ENCODE peak calls at places on chromosome 1, in eight cellular contexts. R is right lobe of liver; K is HFFc6; X is brain microvascular endothelial cell; D is CD8-positive, alpha-beta T cell; T is RWPE2; B is GM10248; P is fibroblast of pulmonary artery. Z is an unnamed sample.

GRCh38 chr1:238642231-238642630 is 744.1 kb upstream of the CHRM3 start:
- DNase-seq in R (no peak), K (peak), X (peak), D (no peak), T (no peak), B (no peak), P (peak), Z (no peak)

GRCh38 chr1:214848101-214848500 is 234.4 kb upstream of the KCNK2 start:
- DNase-seq in R (no peak), K (no peak), X (no peak), D (no peak), T (no peak), B (no peak), P (no peak), Z (no peak)

GRCh38 chr1:171422489-171422888 is 62.8 kb upstream of the PRRC2C start:
- DNase-seq in R (no peak), K (peak), X (peak), D (no peak), T (no peak), B (no peak), P (peak), Z (no peak)

GRCh38 chr1:93581917-93582850 is 99.5 kb downstream of the BCAR3 start:
- DNase-seq in R (no peak), K (no peak), X (no peak), D (no peak), T (no peak), B (no peak), P (no peak), Z (no peak)

GRCh38 chr1:245556057-245556456 is 401.3 kb downstream of the KIF26B start:
- DNase-seq in R (no peak), K (no peak), X (no peak), D (no peak), T (no peak), B (no peak), P (no peak), Z (no peak)

GRCh38 chr1:100896481-100896982 is 642 bp downstream of the SLC30A7 start:
- DNase-seq in R (no peak), K (peak), X (peak), D (peak), T (no peak), B (peak), P (peak), Z (no peak)

GRCh38 chr1:15584489-15585363 is at the start of gene AGMAT:
- DNase-seq in R (peak), K (no peak), X (peak), D (peak), T (no peak), B (peak), P (peak), Z (no peak)

GRCh38 chr1:98897046-98897445 is 107.6 kb downstream of the PLPPR5 start:
- DNase-seq in R (no peak), K (no peak), X (no peak), D (no peak), T (no peak), B (no peak), P (no peak), Z (no peak)

GRCh38 chr1:107444302-107444701 is 303.5 kb downstream of the NTNG1 start:
- DNase-seq in R (no peak), K (no peak), X (no peak), D (no peak), T (no peak), B (no peak), P (no peak), Z (no peak)

GRCh38 chr1:183586897-183587296 is 3.4 kb downstream of the NCF2 start:
- DNase-seq in R (no peak), K (no peak), X (no peak), D (no peak), T (no peak), B (no peak), P (no peak), Z (no peak)

GRCh38 chr1:203130358-203130992 is 2.9 kb downstream of the ADORA1 start:
- DNase-seq in R (no peak), K (no peak), X (no peak), D (no peak), T (no peak), B (no peak), P (no peak), Z (no peak)

GRCh38 chr1:40703316-40703715 is 11.8 kb downstream of the NFYC start:
- DNase-seq in R (no peak), K (peak), X (peak), D (no peak), T (no peak), B (no peak), P (peak), Z (no peak)

GRCh38 chr1:36232212-36233031 is 8.2 kb downstream of the THRAP3 start:
- DNase-seq in R (no peak), K (no peak), X (no peak), D (no peak), T (no peak), B (no peak), P (no peak), Z (no peak)

GRCh38 chr1:166032901-166033371 is 133.9 kb downstream of the FAM78B start:
- DNase-seq in R (peak), K (no peak), X (no peak), D (no peak), T (no peak), B (no peak), P (no peak), Z (peak)

GRCh38 chr1:239169276-239169675 is 217.1 kb upstream of the CHRM3 start:
- DNase-seq in R (no peak), K (peak), X (no peak), D (no peak), T (no peak), B (no peak), P (no peak), Z (no peak)

GRCh38 chr1:17488977-17489739 is 49.7 kb upstream of the RCC2 start:
- DNase-seq in R (no peak), K (no peak), X (no peak), D (no peak), T (no peak), B (no peak), P (peak), Z (no peak)

GRCh38 chr1:175757381-175758015 is 14.1 kb upstream of the TNR start:
- DNase-seq in R (peak), K (no peak), X (peak), D (no peak), T (no peak), B (peak), P (no peak), Z (no peak)

GRCh38 chr1:98651116-98651625 is 10.3 kb upstream of the SNX7 start:
- DNase-seq in R (no peak), K (no peak), X (no peak), D (no peak), T (no peak), B (no peak), P (no peak), Z (no peak)

GRCh38 chr1:89918127-89918793 is 76.7 kb upstream of the ZNF326 start:
- DNase-seq in R (no peak), K (no peak), X (no peak), D (no peak), T (no peak), B (no peak), P (no peak), Z (no peak)

GRCh38 chr1:175376194-175376593 is 183.6 kb upstream of the KIAA0040 start:
- DNase-seq in R (no peak), K (no peak), X (peak), D (no peak), T (no peak), B (peak), P (peak), Z (peak)

GRCh38 chr1:37478451-37478871 is 4.1 kb downstream of the ZC3H12A start:
- DNase-seq in R (no peak), K (peak), X (peak), D (peak), T (no peak), B (no peak), P (no peak), Z (no peak)

GRCh38 chr1:119653839-119654170 is 5.7 kb upstream of the ZNF697 start:
- DNase-seq in R (no peak), K (peak), X (no peak), D (no peak), T (no peak), B (no peak), P (peak), Z (no peak)

GRCh38 chr1:24045766-24046165 is 65.6 kb upstream of the SRSF10 start:
- DNase-seq in R (no peak), K (peak), X (no peak), D (no peak), T (no peak), B (no peak), P (peak), Z (no peak)

GRCh38 chr1:71365451-71365850 is 284.6 kb upstream of the ZRANB2 start:
- DNase-seq in R (no peak), K (no peak), X (no peak), D (no peak), T (no peak), B (no peak), P (peak), Z (no peak)

GRCh38 chr1:12620142-12620865 is 2.3 kb upstream of the DHRS3 start:
- DNase-seq in R (no peak), K (no peak), X (no peak), D (peak), T (no peak), B (no peak), P (no peak), Z (no peak)

GRCh38 chr1:178725603-178726517 is 816 bp downstream of the RALGPS2 start:
- DNase-seq in R (peak), K (peak), X (peak), D (peak), T (peak), B (peak), P (peak), Z (no peak)

GRCh38 chr1:237183963-237184540 is 142.1 kb downstream of the RYR2 start:
- DNase-seq in R (no peak), K (no peak), X (no peak), D (no peak), T (no peak), B (no peak), P (no peak), Z (no peak)

GRCh38 chr1:177620636-177621190 is 349.1 kb downstream of the SEC16B start:
- DNase-seq in R (no peak), K (no peak), X (peak), D (no peak), T (no peak), B (no peak), P (no peak), Z (no peak)

DNA sequence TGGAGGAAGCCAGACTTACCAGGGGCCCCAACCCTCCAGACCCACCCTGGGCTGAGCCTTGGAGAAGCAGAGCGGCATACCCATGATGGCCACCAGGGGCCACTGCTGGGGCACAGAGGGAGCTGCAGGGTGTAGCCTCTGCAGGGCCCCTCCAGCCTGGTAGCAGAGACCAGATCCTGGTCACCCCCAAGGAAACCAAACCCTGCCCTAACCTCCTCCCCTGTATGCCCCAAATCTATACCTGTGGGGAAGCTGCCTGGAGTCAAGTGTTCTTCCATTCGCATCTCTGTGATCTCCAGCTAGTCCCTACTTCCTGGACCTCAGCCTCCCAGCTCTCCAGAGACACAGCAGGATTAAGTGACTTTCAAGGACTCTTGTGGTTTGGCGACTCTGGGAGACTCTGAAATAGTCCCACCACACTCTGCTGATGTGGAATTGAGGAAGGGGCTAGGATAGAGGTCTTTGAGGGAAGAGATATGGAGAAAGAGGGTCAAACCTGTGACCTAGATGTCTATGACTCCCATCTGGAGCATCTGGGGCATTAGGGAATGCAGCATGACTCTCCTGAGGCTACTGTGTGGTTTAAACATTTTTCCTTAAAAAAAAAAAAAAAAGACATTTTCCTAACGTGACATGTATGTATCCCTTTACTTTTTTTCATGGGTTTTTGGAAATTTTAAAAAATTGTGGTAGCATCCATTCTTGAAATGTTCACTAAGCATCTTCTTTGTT is 119.2 kb upstream of the IPO9 start:
- DNase-seq in R (no peak), K (peak), X (peak), D (peak), T (no peak), B (peak), P (peak), Z (peak)
- TF ChIP-seq CTCF in R (peak), K (peak), X (peak), D (peak), T (peak), B (peak), P (peak), Z (peak)

GRCh38 chr1:10679521-10680220 is 116.8 kb downstream of the CASZ1 start:
- DNase-seq in R (no peak), K (peak), X (peak), D (no peak), T (no peak), B (no peak), P (peak), Z (no peak)

GRCh38 chr1:10682114-10682445 is 114.4 kb downstream of the CASZ1 start:
- DNase-seq in R (no peak), K (no peak), X (no peak), D (no peak), T (no peak), B (no peak), P (no peak), Z (no peak)

GRCh38 chr1:10678852-10679251 is 117.6 kb downstream of the CASZ1 start:
- DNase-seq in R (no peak), K (no peak), X (no peak), D (no peak), T (no peak), B (no peak), P (no peak), Z (no peak)

GRCh38 chr1:10681296-10682113 is 114.9 kb downstream of the CASZ1 start:
- DNase-seq in R (no peak), K (no peak), X (no peak), D (no peak), T (no peak), B (no peak), P (no peak), Z (no peak)

DNA sequence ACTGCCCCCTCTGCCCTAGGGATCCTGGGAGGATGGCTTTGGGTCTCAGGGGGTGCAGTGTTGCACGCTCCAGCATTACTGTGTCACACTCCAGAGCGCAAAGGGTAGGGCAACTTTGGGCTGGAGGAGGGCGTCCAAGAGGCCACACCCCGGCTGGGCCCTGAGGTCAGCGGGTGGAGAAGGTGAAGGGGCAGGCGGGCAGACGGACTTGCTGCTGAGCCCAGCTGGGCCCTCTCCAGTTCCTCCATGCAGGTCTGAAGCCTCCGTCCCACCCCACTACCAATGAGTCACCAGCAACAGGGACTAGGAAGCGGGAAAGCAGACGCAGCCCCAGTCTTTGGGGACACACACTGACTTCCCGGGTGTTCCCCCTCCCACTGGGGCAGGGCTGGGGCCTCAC is 116.0 kb downstream of the CASZ1 start:
- DNase-seq in R (no peak), K (no peak), X (no peak), D (no peak), T (no peak), B (no peak), P (no peak), Z (no peak)
- TF ChIP-seq CTCF in R (no peak), K (no peak), X (no peak), D (no peak), T (no peak), B (no peak), P (no peak), Z (no peak)

GRCh38 chr1:109498161-109498801 is 4.4 kb downstream of the CYB561D1 start:
- DNase-seq in R (peak), K (no peak), X (peak), D (peak), T (no peak), B (no peak), P (peak), Z (no peak)
- TF ChIP-seq CTCF in R (peak), K (peak), X (peak), D (peak), T (peak), B (peak), P (peak), Z (peak)

DNA sequence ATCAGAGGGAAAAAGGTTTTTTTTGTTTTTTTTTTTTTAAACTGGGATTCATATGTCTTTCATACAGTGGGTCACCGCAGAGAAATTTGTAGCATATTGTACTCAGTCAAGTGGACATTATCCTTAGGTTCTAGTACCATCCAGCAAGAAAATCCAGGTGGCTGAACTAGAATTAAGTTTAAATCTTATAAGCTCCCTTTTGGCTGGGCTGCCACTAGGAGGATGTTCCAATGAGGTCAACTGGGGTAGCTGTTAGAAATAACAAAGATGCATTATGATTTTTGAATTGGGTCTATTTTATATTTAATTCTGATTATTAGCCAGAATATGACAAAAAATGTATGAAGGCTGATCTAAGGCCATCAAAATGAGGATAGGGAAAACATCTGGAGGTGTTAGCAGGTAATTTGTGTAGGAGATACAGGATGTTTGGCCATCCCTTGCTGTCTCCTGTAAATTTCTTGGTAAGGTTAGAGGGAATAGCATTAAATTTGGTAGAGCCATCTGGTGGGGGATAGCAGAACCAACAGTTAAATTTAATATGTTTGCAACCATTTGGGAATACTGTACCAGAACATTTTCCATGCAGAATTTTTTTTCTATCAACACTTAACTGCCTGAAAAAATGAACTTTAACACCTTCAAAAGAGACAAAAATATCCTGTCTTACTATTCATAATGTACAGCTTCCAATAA is 568.5 kb upstream of the B3GALT2 start:
- DNase-seq in R (no peak), K (no peak), X (no peak), D (no peak), T (no peak), B (no peak), P (peak), Z (no peak)
- TF ChIP-seq CTCF in R (peak), K (peak), X (peak), D (no peak), T (peak), B (no peak), P (peak), Z (peak)

GRCh38 chr1:64392109-64392508 is 77.8 kb upstream of the CACHD1 start:
- DNase-seq in R (no peak), K (no peak), X (no peak), D (no peak), T (no peak), B (no peak), P (no peak), Z (no peak)

GRCh38 chr1:64393790-64394189 is 76.1 kb upstream of the CACHD1 start:
- DNase-seq in R (no peak), K (no peak), X (no peak), D (no peak), T (no peak), B (no peak), P (no peak), Z (no peak)

GRCh38 chr1:64398937-64399336 is 71.0 kb upstream of the CACHD1 start:
- DNase-seq in R (no peak), K (no peak), X (no peak), D (no peak), T (no peak), B (no peak), P (no peak), Z (no peak)

GRCh38 chr1:64401285-64401684 is 68.6 kb upstream of the CACHD1 start:
- DNase-seq in R (no peak), K (no peak), X (no peak), D (no peak), T (no peak), B (no peak), P (no peak), Z (no peak)

DNA sequence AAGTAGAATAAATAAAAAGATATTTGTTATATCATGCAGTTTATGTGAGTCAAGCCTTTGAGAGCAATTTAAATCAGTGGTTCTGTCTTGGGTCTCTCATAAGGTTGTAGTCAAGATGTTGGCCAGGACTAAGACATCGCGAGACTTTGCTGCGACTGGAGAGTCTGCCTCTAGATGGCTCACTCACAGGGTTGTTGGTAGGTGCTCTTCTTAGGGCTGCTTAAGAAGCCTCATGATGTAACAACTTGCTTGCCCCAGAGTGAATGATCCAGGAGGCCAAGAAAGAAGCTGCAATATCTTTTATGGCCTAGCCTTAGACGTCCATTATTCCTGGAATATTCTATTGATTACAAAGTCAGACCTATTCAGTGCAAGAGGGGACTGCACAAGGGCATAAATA is 73.1 kb upstream of the CACHD1 start:
- DNase-seq in R (no peak), K (no peak), X (no peak), D (no peak), T (no peak), B (no peak), P (peak), Z (no peak)
- TF ChIP-seq CTCF in R (no peak), K (no peak), X (peak), D (no peak), T (no peak), B (no peak), P (no peak), Z (no peak)

GRCh38 chr1:163820748-163821147 is 499.0 kb downstream of the NUF2 start:
- DNase-seq in R (no peak), K (no peak), X (no peak), D (no peak), T (no peak), B (no peak), P (peak), Z (no peak)
- TF ChIP-seq CTCF in R (peak), K (peak), X (no peak), D (no peak), T (peak), B (no peak), P (peak), Z (peak)

GRCh38 chr1:174197547-174197946 is 38.2 kb downstream of the RABGAP1L start:
- DNase-seq in R (no peak), K (no peak), X (no peak), D (no peak), T (no peak), B (no peak), P (no peak), Z (no peak)

GRCh38 chr1:174204697-174205308 is 45.5 kb downstream of the RABGAP1L start:
- DNase-seq in R (no peak), K (no peak), X (no peak), D (no peak), T (no peak), B (no peak), P (no peak), Z (no peak)

GRCh38 chr1:174197088-174197487 is 37.8 kb downstream of the RABGAP1L start:
- DNase-seq in R (no peak), K (no peak), X (no peak), D (no peak), T (no peak), B (no peak), P (no peak), Z (no peak)

GRCh38 chr1:174198192-174198591 is 38.9 kb downstream of the RABGAP1L start:
- DNase-seq in R (no peak), K (no peak), X (no peak), D (no peak), T (no peak), B (no peak), P (no peak), Z (no peak)

GRCh38 chr1:174200746-174201145 is 41.4 kb downstream of the RABGAP1L start:
- DNase-seq in R (no peak), K (no peak), X (no peak), D (peak), T (no peak), B (no peak), P (no peak), Z (no peak)
- TF ChIP-seq CTCF in R (no peak), K (no peak), X (no peak), D (no peak), T (no peak), B (no peak), P (no peak), Z (no peak)

GRCh38 chr1:50959913-50960844 is at the start of gene FAF1:
- DNase-seq in R (peak), K (peak), X (peak), D (peak), T (peak), B (peak), P (peak), Z (peak)
- TF ChIP-seq CTCF in R (peak), K (peak), X (peak), D (no peak), T (peak), B (no peak), P (peak), Z (peak)

Z was measured in osteocyte.